ENCODE peak calls at places on chromosomes 11 and 22, in four cellular contexts. R is stimulated activated CD8-positive, alpha-beta memory T cell treated with anti-CD3 and anti-CD28 coated beads, Interleukin-2, amount 100 ng/mL, for 48 hours; K is adrenal gland; H is activated T-cell treated with anti-CD3 and anti-CD28 coated beads for 48 hours. C is an unnamed sample.

GRCh38 chr11:46382644-46383403 is 1.4 kb downstream of the MDK start:
- DNase-seq in R (no peak), K (peak), H (no peak), C (no peak)

GRCh38 chr11:131674051-131674755 is 303.8 kb downstream of the NTM start:
- DNase-seq in R (peak), K (peak), H (peak), C (peak)

GRCh38 chr11:43756575-43756974 is 76.0 kb downstream of the HSD17B12 start:
- DNase-seq in R (no peak), K (no peak), H (no peak), C (no peak)

GRCh38 chr11:27234043-27234668 is 128.9 kb downstream of the CCDC34 start:
- DNase-seq in R (no peak), K (peak), H (no peak), C (no peak)

GRCh38 chr11:80724366-80724765 is 1283.5 kb upstream of the TENM4 start:
- DNase-seq in R (no peak), K (no peak), H (no peak), C (no peak)

GRCh38 chr11:45477588-45477987 is 187.8 kb downstream of the CHST1 start:
- DNase-seq in R (no peak), K (no peak), H (no peak), C (no peak)

GRCh38 chr22:36741204-36741793 is 34.6 kb downstream of the IFT27 start:
- DNase-seq in R (no peak), K (no peak), H (no peak), C (no peak)

GRCh38 chr22:31206896-31207687 is 5.0 kb upstream of the LIMK2 start:
- DNase-seq in R (no peak), K (no peak), H (peak), C (no peak)

GRCh38 chr11:65150513-65151271 is 16.4 kb upstream of the SYVN1 start:
- DNase-seq in R (no peak), K (peak), H (peak), C (no peak)

GRCh38 chr22:33779243-33779642 is 141.0 kb downstream of the LARGE1 start:
- DNase-seq in R (no peak), K (no peak), H (no peak), C (no peak)

GRCh38 chr22:46758867-46759290 is 3.6 kb upstream of the TBC1D22A start:
- DNase-seq in R (peak), K (peak), H (no peak), C (peak)

GRCh38 chr11:128757235-128757711 is 63.4 kb downstream of the FLI1 start:
- DNase-seq in R (peak), K (peak), H (peak), C (peak)

C was measured in stimulated activated effector memory CD8-positive, alpha-beta T cell treated with anti-CD3 and anti-CD28 coated beads, Interleukin-12 subunit alpha, Interleukin-12 subunit beta, amount 100 ng/mL, for 72 hours.